ENCODE peak calls at places on chromosomes 5 and 9, in seven cellular contexts. Q is A549, F is body of pancreas, D is right cardiac atrium, C is transverse colon, P is heart right ventricle, M is left ventricle myocardium inferior. X is an unnamed sample.

GRCh38 chr5:15587941-15588340 is 88.0 kb downstream of the FBXL7 start:
- DNase-seq in C (no peak), P (no peak), D (no peak), F (no peak), M (no peak), Q (no peak), X (no peak)

GRCh38 chr5:145853952-145854351 is 18.8 kb upstream of the PRELID2 start:
- DNase-seq in M (no peak), D (no peak), C (no peak), Q (no peak), P (no peak), F (no peak), X (no peak)

GRCh38 chr9:95821999-95822398 is 53.5 kb upstream of the ERCC6L2 start:
- DNase-seq in D (no peak), P (no peak), Q (no peak), C (no peak), M (no peak), F (no peak), X (no peak)

GRCh38 chr5:179873711-179874110 is 15.1 kb upstream of the MRNIP start:
- DNase-seq in F (no peak), Q (no peak), C (no peak), P (no peak), M (no peak), D (no peak), X (no peak)

GRCh38 chr9:117535439-117535838 is 120.6 kb upstream of the ASTN2 start:
- DNase-seq in Q (no peak), P (no peak), M (no peak), C (no peak), F (no peak), D (no peak), X (no peak)

GRCh38 chr9:134338394-134339182 is 12.3 kb downstream of the RXRA start:
- DNase-seq in C (no peak), Q (no peak), F (peak; percentile 57), M (no peak), D (no peak), P (no peak), X (no peak)

GRCh38 chr5:34957857-34958690 is 28.7 kb downstream of the DNAJC21 start:
- DNase-seq in M (no peak), P (no peak), Q (peak; percentile 28), F (no peak), D (no peak), C (no peak), X (peak; percentile 36)

GRCh38 chr5:33608476-33609026 is 167.8 kb downstream of the TARS1 start:
- DNase-seq in P (no peak), C (no peak), F (no peak), D (no peak), M (no peak), Q (no peak), X (no peak)

GRCh38 chr5:179267071-179267670 is 78.1 kb downstream of the ADAMTS2 start:
- DNase-seq in M (peak; percentile 15), P (no peak), D (peak; percentile 79), C (peak; percentile 7), Q (no peak), F (peak; percentile 5), X (peak; percentile 12)

GRCh38 chr5:168885324-168886120 is 306.4 kb upstream of the PANK3 start:
- DNase-seq in C (no peak), Q (no peak), D (peak; percentile 76), P (peak; percentile 23), F (no peak), M (peak; percentile 59), X (peak; percentile 94)

GRCh38 chr5:179768326-179769085 is 25.3 kb upstream of the LTC4S start:
- DNase-seq in Q (no peak), P (no peak), C (no peak), F (no peak), D (peak; percentile 60), M (no peak), X (no peak)

GRCh38 chr5:138305797-138306196 is 25.8 kb downstream of the CDC25C start:
- DNase-seq in D (peak; percentile 78), M (peak; percentile 79), F (peak; percentile 39), C (no peak), Q (peak; percentile 24), P (peak; percentile 67), X (peak; percentile 47)

GRCh38 chr5:120869831-120870230 is 405.7 kb downstream of the PRR16 start:
- DNase-seq in P (no peak), F (no peak), D (no peak), Q (no peak), M (no peak), C (no peak), X (no peak)

GRCh38 chr5:72109625-72110024 is 2.4 kb downstream of the MAP1B start:
- DNase-seq in D (no peak), C (no peak), P (peak; percentile 19), M (no peak), F (no peak), Q (peak; percentile 68), X (peak; percentile 65)

GRCh38 chr5:10663531-10664183 is 97.4 kb downstream of the DAP start:
- DNase-seq in M (no peak), P (peak; percentile 42), D (no peak), Q (no peak), F (peak; percentile 52), C (no peak), X (peak; percentile 75)

GRCh38 chr9:96293481-96293880 is 8.5 kb downstream of the HSD17B3 start:
- DNase-seq in D (no peak), Q (no peak), F (no peak), M (no peak), P (no peak), C (no peak), X (no peak)

GRCh38 chr9:134378901-134379338 is 52.7 kb downstream of the RXRA start:
- DNase-seq in P (peak; percentile 51), F (peak; percentile 42), Q (peak; percentile 74), D (peak; percentile 89), M (peak; percentile 70), C (peak; percentile 67), X (peak; percentile 46)

GRCh38 chr5:112479418-112479817 is 60.3 kb upstream of the EPB41L4A start:
- DNase-seq in Q (no peak), M (no peak), P (no peak), D (no peak), C (no peak), F (no peak), X (no peak)

GRCh38 chr9:91422832-91423711 is 560 bp downstream of the NFIL3 start:
- DNase-seq in Q (peak; percentile 71), D (peak; percentile 83), C (peak; percentile 75), P (peak; percentile 65), F (peak; percentile 73), M (peak; percentile 56), X (no peak)

GRCh38 chr5:66757219-66757833 is 161.1 kb downstream of the MAST4 start:
- DNase-seq in M (no peak), C (peak; percentile 39), F (peak; percentile 58), P (peak; percentile 54), D (no peak), Q (peak; percentile 61), X (peak; percentile 65)

GRCh38 chr9:272251-273213 is 57.9 kb downstream of the DOCK8 start:
- DNase-seq in P (no peak), Q (no peak), D (no peak), F (no peak), M (no peak), C (peak; percentile 60), X (no peak)

GRCh38 chr9:94847486-94847885 is 121.0 kb downstream of the AOPEP start:
- DNase-seq in F (no peak), M (no peak), P (no peak), Q (no peak), C (no peak), D (no peak), X (no peak)

GRCh38 chr9:98755006-98755618 is 41.2 kb downstream of the ANKS6 start:
- DNase-seq in C (no peak), Q (no peak), D (no peak), M (no peak), F (no peak), P (no peak), X (no peak)

GRCh38 chr5:164497665-164498064 is 992.2 kb downstream of the MAT2B start:
- DNase-seq in C (no peak), F (no peak), D (no peak), M (no peak), P (no peak), Q (no peak), X (no peak)

GRCh38 chr5:160463775-160464465 is 42.3 kb downstream of the PTTG1 start:
- DNase-seq in P (no peak), Q (no peak), D (no peak), F (no peak), M (no peak), C (no peak), X (no peak)

GRCh38 chr9:35616681-35617459 is 1.3 kb downstream of the CD72 start:
- DNase-seq in M (peak; percentile 71), F (peak; percentile 53), P (peak; percentile 77), C (peak; percentile 82), D (peak; percentile 89), Q (no peak), X (peak; percentile 61)
- H3K4me1 ChIP-seq in M (peaks cover 12% of the 10 kb centered on the region), F (peaks cover 14% of the 10 kb centered on the region), P (peaks cover 12% of the 10 kb centered on the region), C (peaks cover 3% of the 10 kb centered on the region), D (no peaks in the 10 kb centered on the region), Q (no peaks in the 10 kb centered on the region), X (no peaks in the 10 kb centered on the region)

DNA sequence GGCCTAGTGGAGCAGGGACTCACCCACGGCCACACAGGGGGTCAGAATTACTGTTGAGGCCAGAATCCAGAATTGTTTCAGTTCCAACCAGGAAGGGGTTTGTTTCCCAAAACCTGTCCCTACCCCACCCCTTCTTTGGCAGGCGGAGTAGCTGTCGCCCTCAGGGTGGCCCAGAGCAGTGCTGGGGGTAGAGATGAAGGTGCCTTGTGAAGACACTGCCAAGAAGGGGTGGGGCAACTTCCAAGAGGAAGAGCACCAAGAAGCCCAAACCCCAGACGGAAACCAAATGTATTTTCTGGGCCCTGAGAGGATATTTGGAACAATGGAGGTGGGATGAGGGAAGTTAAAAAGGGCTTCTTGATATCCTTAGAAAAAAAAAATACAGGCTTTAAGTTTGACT is 11.4 kb upstream of the NDST1 start:
- DNase-seq in F (no peak), P (peak; percentile 64), Q (no peak), D (no peak), C (no peak), M (no peak), X (no peak)
- H3K4me1 ChIP-seq in F (peaks cover 62% of the 10 kb centered on the region), P (peaks cover 78% of the 10 kb centered on the region), Q (peaks cover 79% of the 10 kb centered on the region), D (peaks cover 57% of the 10 kb centered on the region), C (peaks cover 25% of the 10 kb centered on the region), M (peaks cover 79% of the 10 kb centered on the region), X (peaks cover 19% of the 10 kb centered on the region)

GRCh38 chr9:136091582-136092352 is 3.3 kb downstream of the NACC2 start:
- DNase-seq in C (no peak), D (peak; percentile 56), P (no peak), F (no peak), Q (no peak), M (no peak), X (peak; percentile 5)
- H3K4me1 ChIP-seq in C (peaks cover 35% of the 10 kb centered on the region), D (peaks cover 18% of the 10 kb centered on the region), P (peaks cover 86% of the 10 kb centered on the region), F (peaks cover 75% of the 10 kb centered on the region), Q (peaks cover 57% of the 10 kb centered on the region), M (peaks cover 88% of the 10 kb centered on the region), X (peaks cover 19% of the 10 kb centered on the region)

GRCh38 chr5:132485641-132486317 is 4.8 kb downstream of the IRF1 start:
- DNase-seq in Q (no peak), P (no peak), D (no peak), M (no peak), C (peak; percentile 26), F (peak; percentile 8), X (no peak)

GRCh38 chr5:132483101-132483500 is 7.5 kb downstream of the IRF1 start:
- DNase-seq in C (peak; percentile 5), Q (no peak), F (no peak), P (no peak), D (no peak), M (no peak), X (no peak)

GRCh38 chr5:132481243-132482211 is 9.0 kb downstream of the IRF1 start:
- DNase-seq in M (no peak), D (no peak), C (no peak), P (no peak), F (no peak), Q (no peak), X (no peak)

GRCh38 chr5:132484386-132484715 is 6.2 kb downstream of the IRF1 start:
- DNase-seq in Q (no peak), M (peak; percentile 7), F (no peak), P (no peak), D (no peak), C (peak; percentile 7), X (no peak)

GRCh38 chr5:132483661-132484385 is 6.8 kb downstream of the IRF1 start:
- DNase-seq in M (no peak), Q (no peak), D (no peak), F (no peak), C (peak; percentile 6), P (no peak), X (no peak)
- H3K4me1 ChIP-seq in M (peaks cover 70% of the 10 kb centered on the region), Q (peaks cover 5% of the 10 kb centered on the region), D (peaks cover 13% of the 10 kb centered on the region), F (peaks cover 9% of the 10 kb centered on the region), C (peaks cover 29% of the 10 kb centered on the region), P (peaks cover 69% of the 10 kb centered on the region), X (no peaks in the 10 kb centered on the region)

X was measured in BE2C.